ENCODE peak calls at places on chromosomes 12 and 14, in seven cellular contexts. Q is sigmoid colon, O is suprapubic skin, P is transverse colon, U is HepG2, Y is SK-N-SH, T is K562. V is an unnamed sample.

GRCh38 chr14:71467419-71467818 is 464.8 kb upstream of the RGS6 start:
- DNase-seq in Y (no peak), U (no peak), T (no peak), O (no peak), P (no peak), Q (no peak), V (no peak)

GRCh38 chr14:106174206-106174605 is 647.8 kb downstream of the TMEM121 start:
- DNase-seq in Q (no peak), U (no peak), O (no peak), Y (no peak), T (no peak), P (peak; percentile 19), V (peak; percentile 32)

GRCh38 chr12:25115677-25116076 is 79.3 kb downstream of the DNAI7 start:
- DNase-seq in O (no peak), P (no peak), T (no peak), Y (no peak), Q (no peak), U (peak; percentile 13), V (no peak)

GRCh38 chr12:124792961-124793441 is 70.7 kb downstream of the SCARB1 start:
- DNase-seq in O (no peak), P (no peak), Y (no peak), Q (no peak), U (no peak), T (no peak), V (no peak)

GRCh38 chr12:122130150-122130549 is 43.9 kb downstream of the IL31 start:
- DNase-seq in P (no peak), T (no peak), O (no peak), Y (no peak), U (no peak), Q (no peak), V (no peak)

GRCh38 chr12:100258127-100258526 is 8.8 kb downstream of the DEPDC4 start:
- DNase-seq in P (no peak), U (no peak), O (no peak), Y (no peak), T (no peak), Q (no peak), V (no peak)

GRCh38 chr14:97709552-97709951 is 912.4 kb downstream of the VRK1 start:
- DNase-seq in T (no peak), Q (no peak), P (peak; percentile 30), U (no peak), Y (no peak), O (no peak), V (no peak)

GRCh38 chr12:118120579-118121363 is 15.2 kb upstream of the PEBP1 start:
- DNase-seq in U (peak; percentile 91), Q (peak; percentile 84), P (peak; percentile 85), T (peak; percentile 93), Y (peak; percentile 86), O (peak; percentile 78), V (peak; percentile 84)

GRCh38 chr12:113456199-113456598 is 15.5 kb downstream of the LHX5 start:
- DNase-seq in T (no peak), O (no peak), Y (no peak), U (no peak), P (no peak), Q (no peak), V (no peak)

GRCh38 chr12:24728366-24728765 is 220.5 kb downstream of the BCAT1 start:
- DNase-seq in Y (peak; percentile 30), Q (no peak), O (no peak), T (peak; percentile 35), P (no peak), U (peak; percentile 18), V (no peak)

GRCh38 chr14:22002860-22003284 is 329.3 kb upstream of the OR4E1 start:
- DNase-seq in T (peak; percentile 12), Q (no peak), U (no peak), Y (no peak), P (peak; percentile 22), O (no peak), V (no peak)

GRCh38 chr12:78062781-78063180 is 232.1 kb downstream of the NAV3 start:
- DNase-seq in T (no peak), P (peak; percentile 11), O (no peak), Y (no peak), U (peak; percentile 2), Q (no peak), V (peak; percentile 31)

GRCh38 chr14:92702441-92702918 is 45.9 kb downstream of the LGMN start:
- DNase-seq in T (no peak), P (no peak), Q (no peak), Y (no peak), O (peak; percentile 53), U (no peak), V (no peak)

GRCh38 chr12:73632661-73633060 is 905.0 kb upstream of the ATXN7L3B start:
- DNase-seq in T (no peak), Q (no peak), U (no peak), Y (no peak), O (no peak), P (no peak), V (no peak)

GRCh38 chr12:11508699-11509098 is 113.3 kb upstream of the PRB2 start:
- DNase-seq in U (no peak), Q (no peak), T (no peak), Y (no peak), P (no peak), O (no peak), V (no peak)

GRCh38 chr12:97022831-97023230 is 115.8 kb downstream of the NEDD1 start:
- DNase-seq in O (no peak), Y (no peak), Q (no peak), T (no peak), U (no peak), P (no peak), V (no peak)

GRCh38 chr12:103548622-103549601 is 38.2 kb upstream of the STAB2 start:
- DNase-seq in T (peak; percentile 62), U (peak; percentile 53), Y (peak; percentile 55), O (peak; percentile 70), Q (peak; percentile 78), P (peak; percentile 67), V (peak; percentile 74)

GRCh38 chr12:6443361-6443983 is 1.3 kb upstream of the CD27 start:
- DNase-seq in Q (peak; percentile 36), T (no peak), Y (no peak), O (no peak), P (no peak), U (no peak), V (no peak)
- TF ChIP-seq POLR2AphosphoS5 in Q (no peak), T (no peak), Y (no peak), O (no peak), P (no peak), U (no peak), V (no peak)

GRCh38 chr12:52349196-52349595 is 18.1 kb downstream of the KRT85 start:
- DNase-seq in P (no peak), U (no peak), O (no peak), Y (no peak), Q (no peak), T (no peak), V (no peak)

GRCh38 chr12:52351196-52352059 is 15.9 kb downstream of the KRT85 start:
- DNase-seq in T (no peak), O (no peak), Y (no peak), Q (no peak), P (no peak), U (no peak), V (peak; percentile 63)

GRCh38 chr12:52350786-52351185 is 16.5 kb downstream of the KRT85 start:
- DNase-seq in T (no peak), Q (no peak), U (no peak), Y (no peak), P (no peak), O (no peak), V (peak; percentile 18)

GRCh38 chr12:52347546-52348510 is 19.5 kb downstream of the KRT85 start:
- DNase-seq in P (no peak), Y (no peak), O (no peak), U (no peak), T (no peak), Q (no peak), V (no peak)

DNA sequence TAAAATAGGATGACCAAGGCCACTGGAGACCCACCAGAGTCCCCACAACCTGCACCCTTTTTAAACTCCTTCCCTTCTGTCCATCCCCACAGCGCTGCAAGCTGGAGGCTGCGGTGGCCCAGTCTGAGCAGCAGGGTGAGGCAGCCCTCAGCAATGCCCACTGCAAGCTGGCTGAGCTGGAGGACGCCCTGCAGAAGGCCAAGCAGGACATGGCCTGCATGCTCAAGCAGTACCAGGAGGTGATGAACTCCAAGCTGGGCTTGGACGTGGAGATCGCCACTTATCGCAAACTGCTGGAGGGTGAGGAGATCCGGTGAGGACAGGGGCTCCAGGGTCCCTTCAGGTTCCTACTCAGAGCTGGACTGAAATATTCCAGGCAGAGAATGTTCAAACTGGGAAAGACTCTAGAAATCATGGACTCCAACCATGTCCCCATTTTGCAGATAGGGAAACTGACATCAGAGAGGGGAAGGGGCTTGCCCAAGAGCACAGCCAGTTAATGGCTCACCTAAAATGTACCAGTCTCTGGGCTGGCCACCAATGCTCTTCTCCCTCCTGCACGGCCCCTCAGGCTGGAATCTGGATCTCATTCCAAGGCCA is 17.2 kb downstream of the KRT85 start:
- DNase-seq in U (no peak), Q (no peak), P (no peak), Y (no peak), T (no peak), O (no peak), V (peak; percentile 14)
- H3K27ac ChIP-seq in U (no peak overlapping the region), Q (no peak overlapping the region), P (no peak overlapping the region), Y (no peak overlapping the region), T (no peak overlapping the region), O (no peak overlapping the region), V (no peak overlapping the region)

DNA sequence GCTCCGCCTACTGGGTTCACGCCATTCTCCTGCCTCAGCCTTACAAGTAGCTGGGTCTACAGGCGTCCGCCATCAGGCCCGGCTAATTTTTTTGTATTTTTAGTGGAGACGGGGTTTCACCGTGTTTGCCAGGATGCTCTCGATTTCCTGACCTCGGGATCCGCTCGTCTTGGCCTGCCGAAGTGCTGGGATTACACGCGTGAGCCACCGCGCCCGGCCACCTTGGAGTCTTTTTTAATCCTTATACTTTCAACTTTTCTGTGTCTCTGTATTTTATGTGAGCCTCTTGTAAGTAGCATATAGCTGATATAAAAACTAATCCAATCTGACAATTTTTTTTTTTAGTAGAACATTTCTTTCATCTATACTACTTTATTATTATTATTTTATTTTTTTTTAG is 15.6 kb downstream of the HSD17B6 start:
- DNase-seq in P (no peak), O (no peak), U (no peak), T (no peak), Q (no peak), Y (no peak), V (no peak)
- TF ChIP-seq EP300 in P (no peak), O (no peak), U (no peak), T (no peak), Q (no peak), Y (no peak), V (no peak)

GRCh38 chr12:116274552-116275375 is 2.7 kb downstream of the MED13L start:
- DNase-seq in Q (no peak), U (no peak), Y (no peak), P (no peak), O (no peak), T (no peak), V (no peak)

GRCh38 chr12:116278259-116278595 is 734 bp upstream of the MED13L start:
- DNase-seq in Y (no peak), U (no peak), T (no peak), Q (no peak), O (no peak), P (no peak), V (no peak)

GRCh38 chr12:116278667-116279066 is 1.2 kb upstream of the MED13L start:
- DNase-seq in T (no peak), U (no peak), P (no peak), Y (no peak), O (no peak), Q (no peak), V (no peak)

GRCh38 chr12:116277393-116278258 is at the start of gene MED13L:
- DNase-seq in U (peak; percentile 64), O (peak; percentile 88), T (peak; percentile 98), Y (peak; percentile 99), Q (peak; percentile 94), P (peak; percentile 91), V (peak; percentile 91)

GRCh38 chr12:116276433-116277216 is 868 bp downstream of the MED13L start:
- DNase-seq in Y (peak; percentile 81), Q (peak; percentile 84), P (peak; percentile 76), T (peak; percentile 61), U (peak; percentile 71), O (peak; percentile 90), V (peak; percentile 77)
- TF ChIP-seq POLR2AphosphoS5 in Y (no peak), Q (peak; percentile 18), P (peak; percentile 6), T (no peak), U (peak; percentile 31), O (peak; percentile 29), V (peak; percentile 16)